ENCODE peak calls at places on chromosome X, in nine cellular contexts. A, S, D, I, O, K, G, U and Q are unnamed samples.

GRCh38 chrX:110087485-110088356 is 84.8 kb downstream of the TMEM164 start:
- DNase-seq in A (no peak), S (no peak), D (peak), I (no peak), O (peak), K (peak), G (peak), U (peak), Q (peak)

GRCh38 chrX:70128071-70128470 is 5.2 kb upstream of the IGBP1 start:
- DNase-seq in A (no peak), S (no peak), D (no peak), I (no peak), O (no peak), K (no peak), G (no peak), U (no peak), Q (no peak)

GRCh38 chrX:40945366-40945713 is 139.9 kb upstream of the USP9X start:
- DNase-seq in A (no peak), S (no peak), D (peak), I (no peak), O (no peak), K (peak), G (peak), U (no peak), Q (no peak)

GRCh38 chrX:135009057-135009605 is 13.2 kb downstream of the RTL8B start:
- DNase-seq in A (no peak), S (no peak), D (no peak), I (no peak), O (no peak), K (no peak), G (no peak), U (no peak), Q (no peak)

GRCh38 chrX:48938721-48939416 is 18.5 kb downstream of the OTUD5 start:
- DNase-seq in A (peak), S (peak), D (no peak), I (peak), O (no peak), K (no peak), G (no peak), U (no peak), Q (no peak)

GRCh38 chrX:55240788-55241187 is 20.6 kb downstream of the PAGE5 start:
- DNase-seq in A (no peak), S (no peak), D (no peak), I (no peak), O (no peak), K (no peak), G (no peak), U (no peak), Q (peak)

GRCh38 chrX:85419293-85419692 is 39.8 kb upstream of the POF1B start:
- DNase-seq in A (no peak), S (no peak), D (no peak), I (no peak), O (no peak), K (no peak), G (no peak), U (no peak), Q (no peak)

GRCh38 chrX:10021461-10022272 is 54.5 kb downstream of the CLDN34 start:
- DNase-seq in A (no peak), S (no peak), D (no peak), I (no peak), O (no peak), K (no peak), G (no peak), U (no peak), Q (no peak)

GRCh38 chrX:42973321-42973720 is 195.4 kb upstream of the PPP1R2C start:
- DNase-seq in A (no peak), S (no peak), D (no peak), I (no peak), O (no peak), K (no peak), G (no peak), U (no peak), Q (no peak)

GRCh38 chrX:109926743-109927662 is 75.9 kb upstream of the TMEM164 start:
- DNase-seq in A (no peak), S (no peak), D (no peak), I (no peak), O (no peak), K (no peak), G (no peak), U (no peak), Q (no peak)

GRCh38 chrX:133335027-133335426 is 80.3 kb downstream of the GPC4 start:
- DNase-seq in A (peak), S (no peak), D (peak), I (no peak), O (no peak), K (peak), G (peak), U (no peak), Q (no peak)

GRCh38 chrX:54427837-54428424 is 12.3 kb upstream of the TSR2 start:
- DNase-seq in A (no peak), S (no peak), D (no peak), I (no peak), O (no peak), K (no peak), G (no peak), U (no peak), Q (no peak)

GRCh38 chrX:136711147-136711546 is 63.2 kb downstream of the CD40LG start:
- DNase-seq in A (peak), S (no peak), D (peak), I (no peak), O (peak), K (peak), G (peak), U (no peak), Q (no peak)

GRCh38 chrX:49041683-49042529 is 1.3 kb downstream of the TFE3 start:
- DNase-seq in A (peak), S (no peak), D (peak), I (no peak), O (peak), K (no peak), G (peak), U (no peak), Q (no peak)

GRCh38 chrX:69158166-69159040 is 6.8 kb downstream of the PJA1 start:
- DNase-seq in A (peak), S (no peak), D (peak), I (no peak), O (peak), K (peak), G (peak), U (no peak), Q (peak)

GRCh38 chrX:38754102-38754790 is 47.0 kb upstream of the MID1IP1 start:
- DNase-seq in A (peak), S (no peak), D (peak), I (peak), O (no peak), K (peak), G (peak), U (no peak), Q (no peak)

GRCh38 chrX:39759526-39760224 is 338.1 kb downstream of the BCOR start:
- DNase-seq in A (peak), S (no peak), D (peak), I (no peak), O (no peak), K (no peak), G (peak), U (peak), Q (no peak)

GRCh38 chrX:150899191-150899757 is 806 bp upstream of the CD99L2 start:
- DNase-seq in A (peak), S (peak), D (no peak), I (no peak), O (peak), K (peak), G (peak), U (no peak), Q (no peak)

GRCh38 chrX:9851890-9852289 is 65.7 kb downstream of the SHROOM2 start:
- DNase-seq in A (no peak), S (no peak), D (no peak), I (no peak), O (no peak), K (no peak), G (no peak), U (no peak), Q (peak)

GRCh38 chrX:148530464-148531077 is 30.2 kb downstream of the AFF2 start:
- DNase-seq in A (peak), S (no peak), D (peak), I (no peak), O (no peak), K (peak), G (peak), U (peak), Q (no peak)

GRCh38 chrX:69361286-69361926 is 142.7 kb upstream of the NALF2 start:
- DNase-seq in A (no peak), S (no peak), D (no peak), I (no peak), O (no peak), K (no peak), G (no peak), U (peak), Q (no peak)

GRCh38 chrX:50206753-50207152 is 2.2 kb downstream of the CCNB3 start:
- DNase-seq in A (no peak), S (no peak), D (no peak), I (no peak), O (no peak), K (no peak), G (no peak), U (no peak), Q (no peak)

GRCh38 chrX:50211510-50211909 is 6.9 kb downstream of the CCNB3 start:
- DNase-seq in A (peak), S (no peak), D (peak), I (no peak), O (no peak), K (no peak), G (no peak), U (no peak), Q (no peak)
- TF ChIP-seq CTCF in A (peak), S (no peak), D (peak), I (peak), O (peak), K (no peak), G (peak), U (no peak), Q (peak)

GRCh38 chrX:131424895-131425294 is 119.0 kb upstream of the OR13H1 start:
- DNase-seq in A (no peak), S (no peak), D (no peak), I (no peak), O (no peak), K (no peak), G (no peak), U (no peak), Q (no peak)
- TF ChIP-seq CTCF in A (no peak), S (no peak), D (no peak), I (no peak), O (no peak), K (no peak), G (no peak), U (no peak), Q (no peak)

GRCh38 chrX:45668686-45669443 is 468.2 kb upstream of the DIPK2B start:
- DNase-seq in A (peak), S (no peak), D (peak), I (no peak), O (no peak), K (no peak), G (peak), U (peak), Q (no peak)
- TF ChIP-seq CTCF in A (no peak), S (no peak), D (no peak), I (no peak), O (no peak), K (no peak), G (no peak), U (no peak), Q (no peak)

DNA sequence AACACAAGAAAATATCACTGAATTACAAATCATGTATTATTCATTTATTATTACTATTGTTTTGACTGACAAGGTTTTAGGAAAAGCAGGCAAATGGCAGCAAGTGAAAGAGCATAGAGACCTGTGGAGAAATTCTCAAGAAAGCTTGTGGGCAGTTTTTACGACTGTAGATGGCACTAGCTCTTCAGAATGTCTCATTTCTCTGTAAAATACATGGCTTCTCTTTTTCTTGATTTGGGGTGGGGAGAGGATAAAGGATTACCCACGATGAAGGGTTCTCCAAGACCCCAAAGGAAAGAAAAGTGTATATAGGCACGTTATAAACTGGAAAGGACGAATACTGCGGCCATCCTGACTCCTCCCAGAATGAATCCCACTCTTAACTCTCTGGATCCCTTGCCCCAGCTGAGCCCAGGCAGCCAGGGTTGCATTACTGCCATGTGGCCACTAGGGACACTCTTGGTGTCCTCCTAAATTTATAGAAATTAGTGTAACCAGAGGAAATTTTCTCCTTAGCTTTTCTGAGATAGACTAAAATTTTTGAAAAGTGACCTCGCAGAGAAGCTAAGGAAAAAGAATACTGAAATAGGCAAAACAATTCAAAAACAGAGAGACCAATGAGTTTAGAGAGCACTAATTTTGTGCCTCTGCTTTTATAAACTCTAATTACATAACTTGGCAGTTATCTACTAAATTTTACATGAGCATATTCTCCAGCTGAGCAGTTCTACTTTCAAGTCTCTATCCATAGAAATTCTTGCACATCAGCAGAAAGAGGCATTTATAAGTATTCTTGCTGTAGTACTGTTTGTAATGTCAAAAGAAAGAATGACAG is 37.7 kb upstream of the PCDH19 start:
- DNase-seq in A (peak), S (no peak), D (peak), I (no peak), O (peak), K (peak), G (peak), U (no peak), Q (no peak)
- TF ChIP-seq CTCF in A (peak), S (peak), D (peak), I (peak), O (peak), K (peak), G (peak), U (peak), Q (peak)

GRCh38 chrX:33336783-33337182 is 125.4 kb upstream of the DMD start:
- DNase-seq in A (peak), S (no peak), D (peak), I (no peak), O (no peak), K (peak), G (peak), U (no peak), Q (no peak)
- TF ChIP-seq CTCF in A (peak), S (no peak), D (peak), I (no peak), O (peak), K (no peak), G (peak), U (peak), Q (peak)

DNA sequence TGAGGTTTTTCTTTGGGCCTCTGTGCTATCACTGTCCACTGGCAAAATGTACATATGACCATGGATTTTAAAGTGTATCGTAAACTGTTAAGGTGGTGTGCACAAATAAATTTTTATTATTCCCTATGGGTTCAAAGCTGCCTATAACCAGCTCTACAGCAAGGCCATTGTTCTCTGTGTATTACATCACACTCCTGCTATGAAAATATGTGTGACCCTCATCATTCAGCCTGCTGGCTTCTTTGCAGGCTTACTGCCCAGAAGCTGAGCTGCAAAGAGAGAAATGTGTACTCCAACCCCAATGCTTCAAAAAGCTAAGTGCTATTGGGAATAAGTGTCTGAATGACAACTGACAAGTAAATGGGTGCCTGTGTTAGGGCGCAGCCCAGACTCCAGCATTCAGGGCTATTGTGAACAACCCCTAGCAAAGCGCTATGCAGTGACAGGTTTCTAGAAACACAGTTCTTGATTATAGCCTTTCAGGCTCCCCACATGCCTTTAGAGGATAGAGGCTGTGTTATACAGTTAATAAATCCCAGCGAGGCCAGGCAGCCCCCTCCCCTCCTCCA is 220.4 kb upstream of the RADX start:
- DNase-seq in A (no peak), S (no peak), D (no peak), I (no peak), O (no peak), K (no peak), G (peak), U (no peak), Q (no peak)
- TF ChIP-seq CTCF in A (no peak), S (no peak), D (no peak), I (no peak), O (no peak), K (no peak), G (no peak), U (no peak), Q (no peak)

GRCh38 chrX:63812826-63813225 is 27.8 kb upstream of the ARHGEF9 start:
- DNase-seq in A (no peak), S (no peak), D (no peak), I (no peak), O (no peak), K (no peak), G (no peak), U (no peak), Q (no peak)
- TF ChIP-seq CTCF in A (peak), S (no peak), D (no peak), I (no peak), O (no peak), K (no peak), G (no peak), U (no peak), Q (peak)

DNA sequence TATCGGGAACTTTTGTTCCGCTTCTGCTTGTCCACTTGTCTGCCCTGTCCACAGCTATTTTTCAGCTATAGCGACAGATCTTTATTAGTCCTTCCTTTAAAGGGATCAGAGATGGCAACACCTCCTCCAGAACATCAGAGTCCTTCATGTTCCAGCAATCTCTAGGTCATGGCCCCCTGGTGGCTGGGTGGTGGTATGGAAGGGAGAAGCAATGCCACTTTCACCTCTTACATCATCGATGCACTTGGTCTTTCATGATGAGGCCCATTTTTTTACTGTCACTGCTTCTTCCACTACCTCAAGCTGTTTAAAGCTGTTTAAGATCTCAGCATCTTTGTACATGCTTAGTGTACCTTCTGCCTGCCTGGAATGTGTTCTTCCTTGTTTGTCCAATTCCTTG is 106.7 kb downstream of the ARHGAP6 start:
- DNase-seq in A (peak), S (no peak), D (no peak), I (no peak), O (no peak), K (peak), G (no peak), U (no peak), Q (no peak)
- TF ChIP-seq CTCF in A (peak), S (no peak), D (peak), I (peak), O (no peak), K (peak), G (peak), U (no peak), Q (peak)

DNA sequence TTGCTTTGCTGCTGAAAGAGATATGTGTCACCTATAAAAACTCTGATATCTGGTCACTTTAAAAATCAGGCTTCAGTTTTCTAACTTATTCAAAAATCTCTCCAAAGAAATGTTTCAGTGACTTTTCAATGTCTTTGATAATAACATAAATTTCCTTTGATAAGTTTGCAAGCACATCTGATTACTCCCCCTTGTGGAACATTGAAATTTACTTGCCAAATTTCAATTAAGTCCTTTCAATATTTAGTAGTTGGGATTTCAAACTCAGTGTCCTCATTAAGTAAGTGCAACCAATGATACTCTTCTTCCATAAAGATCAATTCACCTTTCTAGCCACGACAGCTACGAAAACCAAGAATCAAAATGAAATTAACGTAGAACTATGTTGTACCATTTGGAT is 151.3 kb upstream of the FAM47C start:
- DNase-seq in A (no peak), S (no peak), D (no peak), I (no peak), O (no peak), K (no peak), G (peak), U (no peak), Q (no peak)
- TF ChIP-seq CTCF in A (peak), S (no peak), D (no peak), I (no peak), O (no peak), K (no peak), G (no peak), U (no peak), Q (no peak)

GRCh38 chrX:153877571-153878261 is 8.3 kb downstream of the L1CAM start:
- DNase-seq in A (no peak), S (no peak), D (no peak), I (no peak), O (no peak), K (no peak), G (no peak), U (no peak), Q (no peak)

GRCh38 chrX:153879741-153880439 is 6.1 kb downstream of the L1CAM start:
- DNase-seq in A (no peak), S (no peak), D (no peak), I (no peak), O (no peak), K (no peak), G (no peak), U (no peak), Q (no peak)

GRCh38 chrX:153880440-153880815 is 5.5 kb downstream of the L1CAM start:
- DNase-seq in A (no peak), S (no peak), D (no peak), I (no peak), O (no peak), K (no peak), G (no peak), U (no peak), Q (no peak)

GRCh38 chrX:153878285-153878779 is 7.6 kb downstream of the L1CAM start:
- DNase-seq in A (no peak), S (no peak), D (no peak), I (no peak), O (no peak), K (no peak), G (no peak), U (no peak), Q (no peak)

DNA sequence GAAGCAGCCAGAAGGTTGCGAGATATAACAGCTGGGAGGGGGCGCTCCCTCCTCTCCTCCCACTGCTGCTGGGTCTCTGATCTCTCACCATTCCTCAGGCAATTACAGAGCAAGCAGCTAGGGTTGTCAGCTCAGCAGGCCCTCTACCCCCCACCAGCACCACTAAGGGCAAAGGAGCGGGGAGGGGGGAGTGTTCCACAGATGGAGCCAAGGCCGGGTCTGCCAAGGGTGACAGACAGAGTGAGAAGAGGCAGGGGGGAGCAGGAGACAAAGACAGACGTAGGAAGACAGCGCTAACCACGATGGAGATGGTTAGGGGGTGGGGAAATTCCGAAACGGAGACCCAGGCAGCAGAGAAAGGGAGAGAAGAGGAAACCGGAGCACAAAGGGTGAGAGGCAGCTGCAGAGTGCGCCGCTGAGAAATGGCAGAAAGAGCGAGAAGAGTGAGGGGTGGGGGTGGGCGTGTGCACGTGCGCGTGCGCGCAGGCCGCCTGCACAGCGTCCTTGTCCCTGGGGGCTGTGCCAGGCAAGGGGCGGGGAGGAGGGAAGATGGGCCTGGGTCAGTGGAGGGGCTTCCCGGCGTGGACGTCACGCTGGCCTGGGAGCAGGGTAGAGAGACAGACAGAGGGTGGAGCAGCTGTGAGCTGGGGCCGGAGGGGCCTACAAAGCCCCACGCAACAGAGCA is 6.9 kb downstream of the L1CAM start:
- DNase-seq in A (no peak), S (no peak), D (no peak), I (no peak), O (no peak), K (no peak), G (no peak), U (no peak), Q (no peak)
- TF ChIP-seq CTCF in A (no peak), S (no peak), D (no peak), I (no peak), O (no peak), K (no peak), G (no peak), U (no peak), Q (no peak)